ENCODE peak calls at places on chromosomes 3 and 15, in five cellular contexts. E is A673, W is Panc1, Z is psoas muscle, Y is aorta. Q is an unnamed sample.
A peak's percentile ranks its signal among the peaks of the same experiment; 100 is the strongest.

GRCh38 chr3:112803472-112803871 is 43.2 kb downstream of the CD200R1L start:
- DNase-seq in E (no peak), W (no peak), Z (no peak), Y (no peak), Q (no peak)

GRCh38 chr3:3368336-3368735 is 188.8 kb upstream of the CRBN start:
- DNase-seq in E (no peak), W (no peak), Z (no peak), Y (no peak), Q (no peak)

GRCh38 chr3:153215497-153215896 is 53.5 kb downstream of the RAP2B start:
- DNase-seq in E (no peak), W (no peak), Z (no peak), Y (no peak), Q (no peak)

GRCh38 chr3:27357665-27358258 is 11.4 kb downstream of the NEK10 start:
- DNase-seq in E (peak; percentile 75), W (peak; percentile 46), Z (no peak), Y (peak; percentile 64), Q (peak; percentile 32)

GRCh38 chr3:42081814-42082473 is 9.2 kb upstream of the TRAK1 start:
- DNase-seq in E (no peak), W (no peak), Z (no peak), Y (no peak), Q (no peak)

GRCh38 chr15:66833372-66833771 is 131.3 kb downstream of the SMAD6 start:
- DNase-seq in E (no peak), W (no peak), Z (no peak), Y (no peak), Q (no peak)

GRCh38 chr15:30885814-30886213 is 17.9 kb upstream of the FAN1 start:
- DNase-seq in E (no peak), W (no peak), Z (no peak), Y (no peak), Q (peak; percentile 71)

GRCh38 chr3:127746400-127747057 is 73.8 kb downstream of the ABTB1 start:
- DNase-seq in E (no peak), W (no peak), Z (no peak), Y (no peak), Q (no peak)

GRCh38 chr3:181709537-181710279 is 2.0 kb upstream of the SOX2 start:
- DNase-seq in E (peak; percentile 79), W (no peak), Z (peak; percentile 57), Y (peak; percentile 73), Q (no peak)

GRCh38 chr15:91007266-91007665 is 12.9 kb upstream of the PRC1 start:
- DNase-seq in E (no peak), W (no peak), Z (no peak), Y (no peak), Q (no peak)

GRCh38 chr3:49607105-49607591 is 52.9 kb downstream of the BSN start:
- DNase-seq in E (no peak), W (no peak), Z (no peak), Y (no peak), Q (no peak)

GRCh38 chr3:170680593-170680992 is 94.7 kb upstream of the SLC7A14 start:
- DNase-seq in E (no peak), W (no peak), Z (no peak), Y (no peak), Q (no peak)

GRCh38 chr15:69096197-69096596 is 64.2 kb upstream of the GLCE start:
- DNase-seq in E (no peak), W (no peak), Z (no peak), Y (no peak), Q (no peak)

GRCh38 chr3:195039180-195039843 is 231.6 kb downstream of the XXYLT1 start:
- DNase-seq in E (no peak), W (no peak), Z (no peak), Y (no peak), Q (no peak)

GRCh38 chr15:79432345-79433311 is 492 bp downstream of the MINAR1 start:
- DNase-seq in E (peak; percentile 9), W (no peak), Z (no peak), Y (no peak), Q (peak; percentile 83)

GRCh38 chr15:62138124-62138523 is 27.0 kb downstream of the C2CD4B start:
- DNase-seq in E (no peak), W (no peak), Z (no peak), Y (no peak), Q (no peak)

GRCh38 chr3:24510030-24510648 is 15.5 kb upstream of the THRB start:
- DNase-seq in E (no peak), W (no peak), Z (no peak), Y (no peak), Q (no peak)

GRCh38 chr15:90004671-90005070 is 3.5 kb downstream of the ZNF710 start:
- DNase-seq in E (no peak), W (peak; percentile 46), Z (peak; percentile 56), Y (peak; percentile 68), Q (no peak)

GRCh38 chr3:74988095-74988494 is 373.6 kb upstream of the CNTN3 start:
- DNase-seq in E (no peak), W (no peak), Z (no peak), Y (no peak), Q (no peak)

GRCh38 chr15:53072077-53072476 is 281.9 kb upstream of the ONECUT1 start:
- DNase-seq in E (peak; percentile 46), W (peak; percentile 77), Z (peak; percentile 16), Y (no peak), Q (peak; percentile 36)

GRCh38 chr15:70200511-70200991 is 102.8 kb upstream of the TLE3 start:
- DNase-seq in E (peak; percentile 97), W (no peak), Z (peak; percentile 41), Y (no peak), Q (no peak)

GRCh38 chr3:134473868-134474546 is 11.8 kb downstream of the ANAPC13 start:
- DNase-seq in E (peak; percentile 81), W (no peak), Z (peak; percentile 45), Y (peak; percentile 69), Q (peak; percentile 67)

GRCh38 chr3:100992086-100993033 is 861 bp downstream of the ABI3BP start:
- DNase-seq in E (peak; percentile 14), W (no peak), Z (no peak), Y (no peak), Q (no peak)

GRCh38 chr15:55743615-55743978 is 645 bp upstream of the PRTG start:
- DNase-seq in E (no peak), W (no peak), Z (no peak), Y (no peak), Q (peak; percentile 23)
- H3K4me3 ChIP-seq in E (no peak overlapping the region), W (peak overlapping the region; percentile 89), Z (peak overlapping the region; percentile 92), Y (peak overlapping the region; percentile 61), Q (peak overlapping the region; percentile 57)

GRCh38 chr15:75696854-75697259 is 15.8 kb downstream of the CSPG4 start:
- DNase-seq in E (no peak), W (no peak), Z (no peak), Y (no peak), Q (peak; percentile 71)
- H3K36me3 ChIP-seq in E (no peaks in the 10 kb centered on the region), W (no peaks in the 10 kb centered on the region), Z (peaks cover 3% of the 10 kb centered on the region), Y (no peaks in the 10 kb centered on the region), Q (no peaks in the 10 kb centered on the region)

DNA sequence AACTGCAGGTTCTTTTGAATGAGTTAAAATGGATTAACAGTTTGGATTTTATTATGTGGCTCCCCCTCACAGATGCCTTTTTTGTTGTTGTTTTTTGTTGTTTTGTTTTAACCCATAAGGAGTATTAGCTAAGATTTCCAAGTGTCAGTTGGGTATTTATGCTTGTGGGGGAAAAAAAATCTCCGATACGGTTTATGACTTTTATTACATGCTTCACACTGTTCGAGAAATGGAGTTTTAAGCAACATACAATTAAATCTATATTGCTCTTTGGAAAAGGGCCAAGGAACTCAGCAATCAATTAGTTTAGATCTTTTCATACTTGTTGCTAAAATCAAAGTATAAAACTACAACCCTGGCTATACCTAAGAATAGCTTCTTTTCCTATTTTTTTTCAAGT is 15.9 kb downstream of the NR2F2 start:
- DNase-seq in E (no peak), W (no peak), Z (no peak), Y (no peak), Q (no peak)
- H3K27me3 ChIP-seq in E (no peaks in the 10 kb centered on the region), W (no peaks in the 10 kb centered on the region), Z (no peaks in the 10 kb centered on the region), Y (no peaks in the 10 kb centered on the region), Q (peaks cover 100% of the 10 kb centered on the region)

GRCh38 chr15:37093480-37094410 is 6.6 kb downstream of the MEIS2 start:
- DNase-seq in E (no peak), W (no peak), Z (no peak), Y (no peak), Q (no peak)

GRCh38 chr15:37096878-37097568 is 3.3 kb downstream of the MEIS2 start:
- DNase-seq in E (no peak), W (no peak), Z (no peak), Y (no peak), Q (peak; percentile 51)

GRCh38 chr15:37095993-37096877 is 4.1 kb downstream of the MEIS2 start:
- DNase-seq in E (no peak), W (no peak), Z (no peak), Y (peak; percentile 57), Q (peak; percentile 54)

GRCh38 chr15:37094542-37095196 is 5.7 kb downstream of the MEIS2 start:
- DNase-seq in E (no peak), W (no peak), Z (no peak), Y (no peak), Q (no peak)

GRCh38 chr15:37095197-37095992 is 5.0 kb downstream of the MEIS2 start:
- DNase-seq in E (no peak), W (no peak), Z (no peak), Y (peak; percentile 48), Q (peak; percentile 90)
- H3K4me3 ChIP-seq in E (no peak overlapping the region), W (no peak overlapping the region), Z (peak overlapping the region; percentile 26), Y (peak overlapping the region; percentile 2), Q (peak overlapping the region; percentile 39)

DNA sequence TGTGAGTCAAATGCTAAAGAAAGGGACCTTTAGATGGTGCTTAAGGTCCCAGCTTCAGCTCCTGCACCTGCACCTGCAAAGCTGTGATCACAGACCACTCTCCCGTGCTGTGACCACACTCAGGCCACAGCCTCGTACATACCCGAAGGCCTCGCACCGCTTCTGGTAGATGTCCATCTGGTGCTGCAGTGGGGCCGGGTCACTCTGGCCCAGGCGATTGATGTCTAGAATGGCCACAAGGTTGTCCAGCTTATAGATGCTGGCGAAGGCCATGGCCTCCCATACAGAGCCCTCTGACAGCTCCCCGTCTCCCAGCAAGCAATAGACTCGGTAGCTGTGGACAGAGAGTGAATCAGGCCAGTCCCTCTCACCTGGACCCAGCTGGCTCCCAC is 21.0 kb downstream of the TKT start:
- DNase-seq in E (no peak), W (no peak), Z (no peak), Y (peak; percentile 33), Q (peak; percentile 36)
- H3K36me3 ChIP-seq in E (peaks cover 23% of the 10 kb centered on the region), W (peaks cover 5% of the 10 kb centered on the region), Z (peaks cover 99% of the 10 kb centered on the region), Y (no peaks in the 10 kb centered on the region), Q (peaks cover 91% of the 10 kb centered on the region)

GRCh38 chr15:65085207-65085753 is 8.7 kb downstream of the KBTBD13 start:
- DNase-seq in E (no peak), W (no peak), Z (no peak), Y (peak; percentile 73), Q (no peak)
- H3K27me3 ChIP-seq in E (no peaks in the 10 kb centered on the region), W (no peaks in the 10 kb centered on the region), Z (no peaks in the 10 kb centered on the region), Y (no peaks in the 10 kb centered on the region), Q (no peaks in the 10 kb centered on the region)

GRCh38 chr3:146625117-146625775 is 20.1 kb upstream of the PLSCR5 start:
- DNase-seq in E (no peak), W (no peak), Z (no peak), Y (no peak), Q (no peak)
- H3K4me3 ChIP-seq in E (no peak overlapping the region), W (no peak overlapping the region), Z (peak overlapping the region; percentile 6), Y (no peak overlapping the region), Q (no peak overlapping the region)

DNA sequence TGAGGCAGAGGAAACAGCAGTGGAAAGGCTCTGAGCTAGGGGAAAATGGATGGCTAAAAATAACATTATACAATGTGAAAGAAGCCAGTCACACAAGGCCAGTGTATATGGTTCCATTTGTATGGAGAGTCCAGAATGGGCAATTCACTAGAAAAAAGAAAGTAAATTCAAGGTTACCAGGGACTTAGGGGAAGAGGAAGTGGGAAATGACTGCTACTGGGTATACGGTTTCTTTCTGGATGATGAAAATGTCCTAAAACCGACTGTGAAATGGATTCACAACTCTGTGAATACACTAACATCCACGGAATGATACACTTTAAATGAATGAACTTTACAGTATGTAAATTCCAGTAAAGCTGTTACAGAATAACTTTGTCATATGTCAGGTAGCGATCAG is 25.4 kb upstream of the IQSEC1 start:
- DNase-seq in E (no peak), W (no peak), Z (no peak), Y (no peak), Q (no peak)
- H3K36me3 ChIP-seq in E (no peaks in the 10 kb centered on the region), W (no peaks in the 10 kb centered on the region), Z (no peaks in the 10 kb centered on the region), Y (no peaks in the 10 kb centered on the region), Q (no peaks in the 10 kb centered on the region)